ENCODE peak calls at places on chromosomes 16 and 17, in eight cellular contexts. Q is H1, O is GM23338, W is GM12878, R is A673, F is HCT116, V is endothelial cell of umbilical vein, I is keratinocyte. P is an unnamed sample.

GRCh38 chr16:51553910-51554309 is 402.8 kb upstream of the SALL1 start:
- DNase-seq in Q (no peak), O (no peak), W (no peak), R (no peak), F (no peak), V (no peak), I (no peak), P (no peak)

GRCh38 chr17:67276075-67276474 is 31.1 kb upstream of the HELZ start:
- DNase-seq in Q (peak), O (peak), W (no peak), R (no peak), F (peak), V (peak), I (no peak), P (no peak)

GRCh38 chr17:41060052-41060604 is at the start of gene KRTAP2-3:
- DNase-seq in Q (no peak), O (no peak), W (no peak), R (no peak), F (peak), V (no peak), I (peak), P (no peak)

GRCh38 chr17:44005865-44006580 is 1.6 kb downstream of the NAGS start:
- DNase-seq in Q (peak), O (peak), W (no peak), R (no peak), F (no peak), V (peak), I (no peak), P (peak)

GRCh38 chr17:12231027-12231682 is 210.5 kb downstream of the MAP2K4 start:
- DNase-seq in Q (no peak), O (no peak), W (no peak), R (no peak), F (no peak), V (no peak), I (no peak), P (no peak)

GRCh38 chr17:62578757-62579487 is 48.5 kb upstream of the MRC2 start:
- DNase-seq in Q (no peak), O (no peak), W (no peak), R (no peak), F (no peak), V (no peak), I (no peak), P (no peak)

GRCh38 chr17:4406386-4406785 is 27.4 kb upstream of the SPNS3 start:
- DNase-seq in Q (no peak), O (no peak), W (no peak), R (no peak), F (no peak), V (no peak), I (no peak), P (no peak)

GRCh38 chr17:78739331-78739853 is 42.7 kb downstream of the CYTH1 start:
- DNase-seq in Q (no peak), O (no peak), W (peak), R (no peak), F (no peak), V (no peak), I (no peak), P (no peak)

GRCh38 chr16:75460441-75460840 is 4.0 kb downstream of the TMEM170A start:
- DNase-seq in Q (no peak), O (peak), W (no peak), R (no peak), F (no peak), V (no peak), I (no peak), P (no peak)

GRCh38 chr17:59520276-59520675 is 45.1 kb upstream of the DHX40 start:
- DNase-seq in Q (peak), O (no peak), W (no peak), R (no peak), F (no peak), V (no peak), I (no peak), P (no peak)

GRCh38 chr17:73571524-73572130 is 72.6 kb downstream of the SDK2 start:
- DNase-seq in Q (no peak), O (no peak), W (no peak), R (no peak), F (no peak), V (no peak), I (no peak), P (no peak)

GRCh38 chr17:82835766-82836512 is 3.9 kb downstream of the ZNF750 start:
- DNase-seq in Q (no peak), O (peak), W (no peak), R (peak), F (no peak), V (no peak), I (peak), P (no peak)

GRCh38 chr17:64281962-64282752 is 19.1 kb upstream of the TEX2 start:
- DNase-seq in Q (peak), O (peak), W (peak), R (peak), F (peak), V (peak), I (no peak), P (peak)

GRCh38 chr17:19996086-19996485 is 13.1 kb upstream of the SPECC1 start:
- DNase-seq in Q (no peak), O (no peak), W (no peak), R (no peak), F (no peak), V (no peak), I (no peak), P (no peak)

GRCh38 chr17:47225436-47225858 is 16.3 kb downstream of the MYL4 start:
- DNase-seq in Q (no peak), O (no peak), W (no peak), R (peak), F (peak), V (peak), I (no peak), P (no peak)

GRCh38 chr17:77287432-77288068 is 146.8 kb downstream of the SEC14L1 start:
- DNase-seq in Q (no peak), O (peak), W (no peak), R (no peak), F (peak), V (peak), I (peak), P (peak)

GRCh38 chr16:58056580-58056979 is 31.0 kb downstream of the MMP15 start:
- DNase-seq in Q (no peak), O (no peak), W (no peak), R (no peak), F (no peak), V (no peak), I (no peak), P (no peak)

GRCh38 chr17:72422204-72422504 is 301.3 kb downstream of the SOX9 start:
- DNase-seq in Q (no peak), O (no peak), W (no peak), R (no peak), F (no peak), V (no peak), I (no peak), P (no peak)

GRCh38 chr17:41687828-41688640 is 651 bp upstream of the EIF1 start:
- DNase-seq in Q (peak), O (peak), W (no peak), R (peak), F (no peak), V (no peak), I (no peak), P (peak)

GRCh38 chr17:76076765-76077581 is 2.0 kb upstream of the ZACN start:
- DNase-seq in Q (peak), O (peak), W (no peak), R (no peak), F (no peak), V (no peak), I (no peak), P (no peak)

GRCh38 chr16:56633535-56633934 is 1.1 kb downstream of the MT1M start:
- DNase-seq in Q (no peak), O (no peak), W (no peak), R (no peak), F (no peak), V (no peak), I (no peak), P (no peak)

GRCh38 chr17:37305406-37305905 is 70.3 kb upstream of the C17orf78 start:
- DNase-seq in Q (peak), O (no peak), W (no peak), R (no peak), F (no peak), V (no peak), I (peak), P (no peak)

GRCh38 chr16:11025120-11025531 is 80.8 kb downstream of the CLEC16A start:
- DNase-seq in Q (no peak), O (no peak), W (peak), R (no peak), F (no peak), V (no peak), I (no peak), P (no peak)

GRCh38 chr16:314351-314750 is 31.4 kb downstream of the PDIA2 start:
- DNase-seq in Q (no peak), O (no peak), W (no peak), R (no peak), F (no peak), V (no peak), I (no peak), P (no peak)

GRCh38 chr16:16028311-16028999 is 79.0 kb downstream of the ABCC1 start:
- DNase-seq in Q (no peak), O (no peak), W (no peak), R (no peak), F (no peak), V (peak), I (no peak), P (no peak)

GRCh38 chr16:56360117-56361008 is 65.0 kb downstream of the AMFR start:
- DNase-seq in Q (peak), O (no peak), W (no peak), R (no peak), F (no peak), V (no peak), I (no peak), P (no peak)

GRCh38 chr16:85335584-85336492 is 223.6 kb upstream of the CIBAR2 start:
- DNase-seq in Q (no peak), O (no peak), W (no peak), R (peak), F (no peak), V (no peak), I (no peak), P (peak)

GRCh38 chr17:75113798-75114551 is 4.2 kb downstream of the ARMC7 start:
- DNase-seq in Q (peak), O (peak), W (no peak), R (peak), F (peak), V (peak), I (peak), P (peak)

GRCh38 chr16:86951831-86952598 is 365.2 kb downstream of the C16orf95 start:
- DNase-seq in Q (no peak), O (no peak), W (no peak), R (peak), F (peak), V (peak), I (no peak), P (peak)

GRCh38 chr17:49565948-49566491 is 9.7 kb upstream of the NXPH3 start:
- DNase-seq in Q (no peak), O (no peak), W (no peak), R (no peak), F (no peak), V (no peak), I (no peak), P (peak)

GRCh38 chr17:65855245-65855644 is 293.8 kb upstream of the AXIN2 start:
- DNase-seq in Q (no peak), O (peak), W (no peak), R (no peak), F (peak), V (peak), I (peak), P (peak)

GRCh38 chr16:22003195-22003594 is 2.3 kb upstream of the PDZD9 start:
- DNase-seq in Q (no peak), O (no peak), W (no peak), R (no peak), F (no peak), V (no peak), I (no peak), P (no peak)

GRCh38 chr17:47077576-47077975 is 98.5 kb upstream of the RPRML start:
- DNase-seq in Q (no peak), O (no peak), W (no peak), R (no peak), F (no peak), V (no peak), I (no peak), P (no peak)

GRCh38 chr16:89923640-89924297 is 627 bp downstream of the TUBB3 start:
- DNase-seq in Q (peak), O (peak), W (no peak), R (peak), F (no peak), V (no peak), I (no peak), P (peak)

GRCh38 chr17:36730095-36730808 is 128.9 kb downstream of the MRM1 start:
- DNase-seq in Q (no peak), O (no peak), W (no peak), R (no peak), F (no peak), V (no peak), I (no peak), P (no peak)

GRCh38 chr16:50696575-50697420 is 3.4 kb downstream of the NOD2 start:
- DNase-seq in Q (no peak), O (no peak), W (peak), R (no peak), F (peak), V (no peak), I (peak), P (peak)

GRCh38 chr16:85259831-85260165 is 147.5 kb upstream of the CIBAR2 start:
- DNase-seq in Q (no peak), O (no peak), W (no peak), R (no peak), F (no peak), V (no peak), I (no peak), P (no peak)

GRCh38 chr17:43175213-43176118 is 4.5 kb downstream of the NBR1 start:
- DNase-seq in Q (no peak), O (no peak), W (no peak), R (no peak), F (no peak), V (no peak), I (no peak), P (no peak)

GRCh38 chr17:44218344-44219125 is 940 bp downstream of the UBTF start:
- DNase-seq in Q (peak), O (peak), W (no peak), R (peak), F (peak), V (peak), I (no peak), P (peak)

GRCh38 chr16:48526958-48527331 is 83.0 kb downstream of the N4BP1 start:
- DNase-seq in Q (no peak), O (no peak), W (no peak), R (no peak), F (no peak), V (no peak), I (no peak), P (no peak)
- H3K4me3 ChIP-seq in Q (no peak), O (no peak), W (no peak), R (no peak), F (no peak), V (no peak), I (no peak), P (no peak)

GRCh38 chr17:15342460-15342859 is 1.1 kb upstream of the TEKT3 start:
- DNase-seq in Q (no peak), O (no peak), W (no peak), R (no peak), F (no peak), V (no peak), I (no peak), P (no peak)

GRCh38 chr17:15343749-15344148 is 2.4 kb upstream of the TEKT3 start:
- DNase-seq in Q (no peak), O (no peak), W (no peak), R (no peak), F (no peak), V (no peak), I (no peak), P (peak)

GRCh38 chr17:15340966-15341365 is 431 bp downstream of the TEKT3 start:
- DNase-seq in Q (no peak), O (peak), W (no peak), R (no peak), F (no peak), V (no peak), I (no peak), P (no peak)

GRCh38 chr17:15341966-15342365 is 569 bp upstream of the TEKT3 start:
- DNase-seq in Q (no peak), O (no peak), W (no peak), R (no peak), F (no peak), V (no peak), I (no peak), P (no peak)

DNA sequence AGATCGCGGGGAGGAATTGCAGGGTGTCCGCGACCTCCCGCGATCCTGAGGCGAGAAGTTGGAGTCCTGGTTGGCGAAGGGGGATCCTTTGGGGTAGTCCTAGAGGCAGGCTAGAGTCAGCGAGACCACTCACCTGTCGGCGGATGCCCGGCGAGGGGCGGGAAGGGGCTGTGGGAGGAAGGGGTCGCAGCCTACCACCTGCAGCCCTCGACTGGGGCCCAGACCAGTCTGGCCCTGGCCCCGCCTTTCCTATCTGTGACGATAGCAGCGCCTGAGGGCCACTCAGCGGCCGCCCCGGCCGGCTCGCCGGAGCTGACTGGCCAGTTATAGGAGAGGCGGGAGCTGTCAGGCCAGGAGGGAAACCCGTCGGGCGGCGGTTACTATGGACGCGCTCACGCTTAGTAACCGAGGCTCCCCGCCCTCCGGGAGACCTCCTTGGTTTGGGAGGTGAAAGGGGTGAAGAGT is at the start of gene TEKT3:
- DNase-seq in Q (peak), O (peak), W (no peak), R (no peak), F (no peak), V (peak), I (no peak), P (peak)
- TF ChIP-seq EZH2 in Q (no peak), O (no peak), W (no peak), R (no peak), F (no peak), V (peak), I (peak), P (no peak)

GRCh38 chr16:71185366-71185765 is 45.2 kb downstream of the HYDIN start:
- DNase-seq in Q (no peak), O (no peak), W (no peak), R (no peak), F (no peak), V (no peak), I (no peak), P (no peak)

DNA sequence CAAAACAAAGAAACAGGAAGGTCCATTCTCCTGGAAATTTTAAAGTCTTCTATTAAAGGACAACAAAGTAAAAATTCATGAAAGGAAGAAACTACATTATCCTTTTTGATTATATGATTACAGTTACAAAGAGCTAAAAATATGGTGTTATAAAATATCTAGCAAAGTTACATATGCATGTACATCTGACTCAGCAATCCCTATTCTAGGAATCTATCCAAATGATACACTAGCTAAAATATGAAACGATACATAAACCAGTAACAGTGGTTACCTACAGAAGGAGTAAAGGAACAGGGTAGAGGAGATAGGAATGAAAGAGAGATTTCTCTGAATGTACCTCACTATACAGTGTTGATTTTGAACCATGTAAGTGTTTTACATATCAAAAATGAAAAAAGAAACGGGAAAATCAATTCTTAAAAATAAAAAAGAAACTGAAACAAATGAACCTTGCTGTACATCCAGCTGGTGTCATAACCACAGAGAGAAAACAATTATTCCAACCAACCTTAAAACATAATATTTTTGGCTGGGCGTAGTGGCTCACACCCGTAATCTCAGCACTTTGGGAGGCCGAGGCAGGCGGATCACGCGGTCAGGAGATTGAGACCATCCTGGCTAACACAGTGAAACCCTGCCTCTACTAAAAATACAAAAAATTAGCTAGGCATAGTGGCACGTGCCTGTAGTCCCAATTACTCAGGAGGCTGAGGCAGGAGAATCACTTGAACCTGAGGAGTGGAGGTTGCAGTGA is 41.4 kb downstream of the HYDIN start:
- DNase-seq in Q (no peak), O (no peak), W (no peak), R (no peak), F (no peak), V (no peak), I (no peak), P (no peak)
- H3K4me3 ChIP-seq in Q (no peak), O (no peak), W (no peak), R (no peak), F (no peak), V (no peak), I (no peak), P (no peak)

GRCh38 chr17:28228986-28229729 is 89.8 kb upstream of the TMEM97 start:
- DNase-seq in Q (no peak), O (no peak), W (no peak), R (no peak), F (no peak), V (no peak), I (no peak), P (no peak)

GRCh38 chr17:28226563-28226962 is 92.4 kb upstream of the TMEM97 start:
- DNase-seq in Q (no peak), O (no peak), W (no peak), R (no peak), F (no peak), V (no peak), I (no peak), P (no peak)

GRCh38 chr17:28230011-28230410 is 89.0 kb upstream of the TMEM97 start:
- DNase-seq in Q (no peak), O (peak), W (no peak), R (no peak), F (no peak), V (no peak), I (no peak), P (no peak)

GRCh38 chr17:28227278-28228108 is 91.5 kb upstream of the TMEM97 start:
- DNase-seq in Q (peak), O (peak), W (no peak), R (peak), F (peak), V (no peak), I (peak), P (peak)

DNA sequence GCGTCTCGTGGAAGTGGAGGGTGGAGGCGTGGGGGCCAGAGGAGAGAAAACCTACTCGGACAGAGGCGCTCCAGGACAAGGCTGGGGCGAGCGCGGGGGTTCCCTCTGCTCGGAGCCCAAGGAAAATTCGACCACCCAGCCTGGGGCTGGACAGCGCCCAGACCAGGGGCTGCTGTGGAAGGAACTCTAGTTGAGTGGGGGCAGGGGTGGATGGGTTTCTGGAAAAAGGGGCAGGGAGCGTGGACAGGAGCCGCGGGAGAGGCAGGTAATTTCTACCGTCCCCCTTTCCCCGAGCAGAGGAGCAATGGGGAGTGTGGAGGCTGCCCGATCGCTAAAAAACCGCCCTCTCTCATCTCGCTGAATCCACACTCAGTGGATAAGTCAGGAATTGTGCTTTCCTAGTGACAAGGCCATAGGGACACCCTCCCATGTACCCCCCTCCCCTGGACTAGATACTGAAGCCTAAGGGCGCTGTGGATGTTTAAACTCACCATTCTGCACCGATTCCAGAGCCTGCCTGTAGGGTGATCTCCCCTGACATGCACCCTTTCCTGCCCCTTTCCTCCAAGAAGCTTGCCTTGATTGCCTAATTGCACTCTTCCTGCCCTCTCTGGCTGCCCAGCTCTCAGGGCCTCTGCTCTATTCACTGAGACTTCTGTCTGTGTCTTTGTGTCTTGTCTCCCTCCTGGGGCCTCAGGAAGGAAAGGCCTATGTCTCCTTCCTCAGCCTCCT is 90.7 kb upstream of the TMEM97 start:
- DNase-seq in Q (peak), O (peak), W (no peak), R (peak), F (no peak), V (no peak), I (no peak), P (no peak)
- TF ChIP-seq EZH2 in Q (no peak), O (no peak), W (no peak), R (no peak), F (no peak), V (no peak), I (no peak), P (no peak)

P was measured in hepatocyte.